ENCODE peak calls at places on chromosomes 3 and 15, in six cellular contexts. R is neuronal stem cell; Y is adipocyte; D is GM12864; F is effector memory CD4-positive, alpha-beta T cell; K is stomach. L is an unnamed sample.

GRCh38 chr3:129593230-129593594 is 13.3 kb downstream of the PLXND1 start:
- DNase-seq in R (no peak), Y (no peak), D (no peak), F (no peak), K (no peak), L (no peak)

GRCh38 chr15:85614059-85614458 is 180.7 kb downstream of the KLHL25 start:
- DNase-seq in R (no peak), Y (peak), D (no peak), F (no peak), K (no peak), L (no peak)

GRCh38 chr15:32646304-32646703 is 4.8 kb downstream of the SCG5 start:
- DNase-seq in R (no peak), Y (no peak), D (no peak), F (no peak), K (no peak), L (no peak)

GRCh38 chr3:138043266-138044029 is 33.5 kb downstream of the CLDN18 start:
- DNase-seq in R (no peak), Y (peak), D (no peak), F (no peak), K (no peak), L (no peak)

GRCh38 chr15:85142324-85142723 is 160.7 kb downstream of the PDE8A start:
- DNase-seq in R (no peak), Y (peak), D (no peak), F (no peak), K (no peak), L (no peak)

GRCh38 chr3:68931406-68932149 is 769 bp downstream of the TAFA4 start:
- DNase-seq in R (no peak), Y (no peak), D (no peak), F (no peak), K (no peak), L (no peak)

GRCh38 chr3:104474011-104474410 is 892.7 kb upstream of the ALCAM start:
- DNase-seq in R (no peak), Y (no peak), D (no peak), F (no peak), K (no peak), L (no peak)

GRCh38 chr3:38650248-38650940 is 907 bp upstream of the SCN5A start:
- DNase-seq in R (no peak), Y (no peak), D (no peak), F (no peak), K (no peak), L (no peak)

GRCh38 chr3:42544492-42545283 is 37.1 kb downstream of the SEC22C start:
- DNase-seq in R (no peak), Y (peak), D (no peak), F (no peak), K (peak), L (no peak)

GRCh38 chr15:85427286-85428028 is 47.1 kb downstream of the AKAP13 start:
- DNase-seq in R (no peak), Y (no peak), D (no peak), F (no peak), K (no peak), L (no peak)

GRCh38 chr15:41603941-41604660 is 45.1 kb downstream of the TYRO3 start:
- DNase-seq in R (peak), Y (peak), D (no peak), F (peak), K (peak), L (no peak)

GRCh38 chr3:47096955-47097354 is 67.0 kb downstream of the SETD2 start:
- DNase-seq in R (no peak), Y (peak), D (no peak), F (no peak), K (no peak), L (no peak)

GRCh38 chr3:15815696-15816095 is 17.9 kb upstream of the ANKRD28 start:
- DNase-seq in R (no peak), Y (peak), D (no peak), F (no peak), K (no peak), L (no peak)

GRCh38 chr3:17580901-17581300 is 161.5 kb downstream of the TBC1D5 start:
- DNase-seq in R (no peak), Y (no peak), D (no peak), F (no peak), K (no peak), L (no peak)

GRCh38 chr3:183515968-183516851 is 39.3 kb downstream of the KLHL6 start:
- DNase-seq in R (no peak), Y (no peak), D (peak), F (peak), K (no peak), L (no peak)

GRCh38 chr3:127786358-127787070 is 35.8 kb downstream of the MGLL start:
- DNase-seq in R (no peak), Y (peak), D (no peak), F (no peak), K (peak), L (no peak)

GRCh38 chr3:30161370-30161769 is 445.0 kb upstream of the TGFBR2 start:
- DNase-seq in R (no peak), Y (no peak), D (no peak), F (no peak), K (no peak), L (no peak)

GRCh38 chr15:71239592-71240364 is 124.5 kb downstream of the THSD4 start:
- DNase-seq in R (no peak), Y (no peak), D (no peak), F (no peak), K (no peak), L (no peak)

GRCh38 chr3:25056-25455 is 171.5 kb upstream of the CHL1 start:
- DNase-seq in R (no peak), Y (no peak), D (no peak), F (no peak), K (no peak), L (no peak)

GRCh38 chr3:183895296-183895695 is 10.6 kb upstream of the PARL start:
- DNase-seq in R (peak), Y (peak), D (no peak), F (no peak), K (no peak), L (peak)

GRCh38 chr3:13091898-13092620 is 18.8 kb upstream of the IQSEC1 start:
- DNase-seq in R (peak), Y (peak), D (no peak), F (peak), K (peak), L (peak)

GRCh38 chr3:50428007-50428633 is 68.8 kb upstream of the TMEM115 start:
- DNase-seq in R (no peak), Y (peak), D (no peak), F (no peak), K (no peak), L (no peak)

GRCh38 chr3:118501152-118501551 is 533.5 kb downstream of the IGSF11 start:
- DNase-seq in R (no peak), Y (peak), D (no peak), F (no peak), K (peak), L (peak)

GRCh38 chr3:142888484-142889262 is at the start of gene PCOLCE2:
- DNase-seq in R (peak), Y (peak), D (no peak), F (no peak), K (no peak), L (peak)

GRCh38 chr3:21484323-21485154 is 266.5 kb downstream of the ZNF385D start:
- DNase-seq in R (peak), Y (peak), D (peak), F (no peak), K (peak), L (peak)

GRCh38 chr15:30001592-30001991 is 81.2 kb upstream of the GOLGA8J start:
- DNase-seq in R (no peak), Y (no peak), D (no peak), F (no peak), K (no peak), L (no peak)

GRCh38 chr3:177377166-177377565 is 179.9 kb upstream of the TBL1XR1 start:
- DNase-seq in R (no peak), Y (no peak), D (no peak), F (no peak), K (peak), L (no peak)

GRCh38 chr15:28262438-28262837 is 59.5 kb downstream of the HERC2 start:
- DNase-seq in R (no peak), Y (no peak), D (no peak), F (no peak), K (no peak), L (no peak)

GRCh38 chr15:19987389-19988048 is 554.1 kb downstream of the GOLGA6L6 start:
- DNase-seq in R (no peak), Y (no peak), D (no peak), F (no peak), K (no peak), L (peak)

GRCh38 chr3:190288836-190289235 is 33.4 kb downstream of the CLDN1 start:
- DNase-seq in R (no peak), Y (no peak), D (no peak), F (no peak), K (no peak), L (no peak)

GRCh38 chr3:132071043-132071442 is 36.2 kb upstream of the CPNE4 start:
- DNase-seq in R (no peak), Y (no peak), D (no peak), F (no peak), K (peak), L (no peak)

GRCh38 chr3:5205165-5205941 is 17.8 kb downstream of the EDEM1 start:
- DNase-seq in R (no peak), Y (no peak), D (no peak), F (no peak), K (no peak), L (no peak)

GRCh38 chr3:112963683-112964082 is 11.2 kb downstream of the CD200R1 start:
- DNase-seq in R (no peak), Y (no peak), D (no peak), F (no peak), K (no peak), L (no peak)

GRCh38 chr15:73965730-73966103 is 26.4 kb downstream of the STOML1 start:
- DNase-seq in R (no peak), Y (peak), D (peak), F (no peak), K (no peak), L (no peak)

GRCh38 chr3:79639855-79640254 is 127.9 kb downstream of the ROBO1 start:
- DNase-seq in R (no peak), Y (no peak), D (no peak), F (no peak), K (no peak), L (no peak)

GRCh38 chr3:114376516-114376915 is 82.7 kb downstream of the TIGIT start:
- DNase-seq in R (no peak), Y (no peak), D (no peak), F (no peak), K (no peak), L (no peak)

GRCh38 chr15:67033521-67033920 is 31.9 kb upstream of the SMAD3 start:
- DNase-seq in R (no peak), Y (no peak), D (no peak), F (no peak), K (no peak), L (no peak)
- H3K4me3 ChIP-seq in R (no peak), Y (peak), D (no peak), F (peak), K (peak), L (no peak)

GRCh38 chr15:98728811-98729160 is 80.4 kb downstream of the IGF1R start:
- DNase-seq in R (no peak), Y (peak), D (no peak), F (no peak), K (no peak), L (no peak)

GRCh38 chr15:98725874-98726273 is 77.5 kb downstream of the IGF1R start:
- DNase-seq in R (no peak), Y (no peak), D (no peak), F (no peak), K (peak), L (no peak)

GRCh38 chr15:98729446-98730042 is 81.2 kb downstream of the IGF1R start:
- DNase-seq in R (no peak), Y (no peak), D (no peak), F (no peak), K (no peak), L (no peak)

GRCh38 chr15:98728107-98728810 is 79.9 kb downstream of the IGF1R start:
- DNase-seq in R (no peak), Y (no peak), D (no peak), F (no peak), K (no peak), L (no peak)

DNA sequence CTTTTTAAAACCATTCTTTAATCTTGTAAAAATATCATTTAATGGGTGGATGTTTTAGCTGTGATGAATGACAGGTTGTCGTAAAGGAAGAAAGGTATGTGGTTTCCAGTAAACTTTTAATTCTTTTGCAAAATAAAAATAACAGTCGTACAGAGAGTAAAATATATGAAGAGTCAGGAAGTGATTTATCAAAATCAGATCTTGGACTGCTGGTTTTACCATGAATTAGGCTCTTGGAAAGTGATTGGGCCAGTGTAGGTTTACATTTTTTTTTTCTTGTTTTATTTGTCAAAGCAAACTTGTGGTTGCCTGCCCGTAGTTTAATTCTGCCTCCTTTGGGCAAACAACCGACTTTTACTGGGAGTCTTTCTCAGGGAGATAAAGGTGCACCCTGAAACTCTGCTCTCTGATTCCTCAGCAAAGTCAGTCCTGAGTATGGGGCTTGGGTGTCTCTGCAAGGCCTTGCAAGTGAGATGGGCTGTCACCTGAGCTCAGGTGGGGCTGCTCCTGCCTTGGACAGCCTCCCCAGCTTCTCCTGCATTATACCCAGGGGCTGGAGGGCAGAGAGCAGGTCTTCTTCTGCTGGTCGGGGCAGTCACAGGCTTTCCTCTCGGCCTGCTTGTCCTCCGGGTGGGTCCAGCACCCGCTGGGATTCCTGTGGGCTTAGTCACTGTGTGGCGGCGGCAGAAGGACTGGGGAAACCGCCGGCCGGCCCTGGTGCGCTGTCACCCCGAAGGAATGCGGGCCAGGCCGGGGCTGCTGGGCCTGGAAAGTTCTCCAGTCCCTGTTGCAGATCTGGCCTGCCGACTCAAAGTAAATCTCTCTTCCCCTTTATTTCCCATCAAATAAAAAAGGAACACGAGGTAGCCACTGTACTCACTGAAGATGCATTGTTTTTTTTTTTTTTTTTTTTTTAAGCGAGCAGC is 79.0 kb downstream of the IGF1R start:
- DNase-seq in R (peak), Y (peak), D (no peak), F (no peak), K (peak), L (peak)
- H3K4me3 ChIP-seq in R (no peak), Y (peak), D (no peak), F (no peak), K (no peak), L (no peak)

GRCh38 chr3:71245052-71245488 is 338.5 kb downstream of the FOXP1 start:
- DNase-seq in R (no peak), Y (peak), D (no peak), F (no peak), K (no peak), L (no peak)
- H3K4me3 ChIP-seq in R (peak), Y (peak), D (no peak), F (no peak), K (peak), L (no peak)

GRCh38 chr15:100042558-100042957 is 299.2 kb downstream of the ADAMTS17 start:
- DNase-seq in R (no peak), Y (no peak), D (no peak), F (no peak), K (no peak), L (no peak)
- H3K4me3 ChIP-seq in R (no peak), Y (peak), D (no peak), F (no peak), K (no peak), L (no peak)

DNA sequence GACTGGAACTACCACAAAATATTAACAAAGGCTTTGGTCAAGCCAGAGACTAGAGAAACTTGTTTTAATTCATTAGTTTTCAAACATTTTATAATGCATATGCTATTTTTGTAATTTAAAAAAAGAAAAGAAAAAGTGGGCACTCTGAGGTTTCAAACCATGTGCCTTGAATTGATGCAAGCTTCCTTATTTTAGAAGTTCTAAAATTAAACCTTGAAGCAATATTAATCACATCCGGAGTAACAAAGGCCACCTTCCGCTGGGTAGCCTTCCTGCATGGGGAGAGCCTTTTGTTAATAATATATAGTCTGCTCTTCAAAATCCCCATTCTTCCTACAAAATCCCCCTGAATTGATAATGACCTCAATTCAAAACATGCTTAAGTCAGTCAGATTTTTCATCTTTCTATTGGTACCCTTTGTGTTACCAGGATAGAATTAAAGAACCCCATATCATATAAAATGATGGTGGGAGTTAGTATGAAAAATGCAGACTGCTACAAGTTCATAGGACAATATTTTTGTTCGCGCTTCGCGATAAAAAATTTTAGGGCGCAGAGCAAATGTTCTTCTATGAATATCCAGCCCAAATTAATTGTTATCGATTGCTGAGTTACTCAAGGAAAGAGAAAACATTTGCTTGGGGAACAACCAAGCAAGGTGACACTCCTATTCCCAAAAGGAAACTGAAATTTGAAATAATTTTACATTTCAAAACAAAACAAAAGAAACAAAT is 30.6 kb downstream of the LDHAL6B start:
- DNase-seq in R (no peak), Y (no peak), D (peak), F (no peak), K (no peak), L (no peak)
- H3K4me3 ChIP-seq in R (no peak), Y (no peak), D (peak), F (no peak), K (no peak), L (no peak)

GRCh38 chr3:119700269-119700919 is 2.4 kb upstream of the CFAP91 start:
- DNase-seq in R (no peak), Y (no peak), D (peak), F (peak), K (no peak), L (no peak)

GRCh38 chr3:119697394-119697793 is 5.4 kb upstream of the CFAP91 start:
- DNase-seq in R (no peak), Y (no peak), D (peak), F (no peak), K (no peak), L (no peak)

GRCh38 chr3:119700920-119701734 is 1.7 kb upstream of the CFAP91 start:
- DNase-seq in R (no peak), Y (no peak), D (no peak), F (no peak), K (no peak), L (no peak)

GRCh38 chr3:119703900-119704531 is 1.2 kb downstream of the CFAP91 start:
- DNase-seq in R (no peak), Y (peak), D (no peak), F (no peak), K (no peak), L (no peak)

GRCh38 chr3:119702530-119703527 is at the start of gene CFAP91:
- DNase-seq in R (peak), Y (peak), D (peak), F (peak), K (peak), L (peak)
- H3K4me3 ChIP-seq in R (peak), Y (peak), D (peak), F (peak), K (peak), L (no peak)

GRCh38 chr3:35722902-35723301 is 83.6 kb downstream of the ARPP21 start:
- DNase-seq in R (no peak), Y (no peak), D (no peak), F (no peak), K (no peak), L (no peak)
- H3K4me3 ChIP-seq in R (no peak), Y (no peak), D (no peak), F (no peak), K (no peak), L (no peak)

L was measured in NT2/D1.